ENCODE peak calls at places on chromosomes 11 and 22, in six cellular contexts. R, W, I, U, E and B are unnamed samples.

GRCh38 chr11:45922425-45923082 is at the start of gene LARGE2:
- DNase-seq in R (no peak), W (no peak), I (peak), U (peak), E (peak), B (no peak)

GRCh38 chr22:17477401-17477833 is 85.9 kb upstream of the SLC25A18 start:
- DNase-seq in R (peak), W (no peak), I (no peak), U (peak), E (no peak), B (peak)

GRCh38 chr22:36339171-36340065 is 48.3 kb downstream of the MYH9 start:
- DNase-seq in R (no peak), W (no peak), I (no peak), U (no peak), E (no peak), B (no peak)

GRCh38 chr11:2156416-2157182 is 4.4 kb downstream of the INS start:
- DNase-seq in R (peak), W (peak), I (peak), U (peak), E (peak), B (peak)

GRCh38 chr11:129657866-129658557 is 157.6 kb upstream of the TMEM45B start:
- DNase-seq in R (no peak), W (no peak), I (no peak), U (no peak), E (no peak), B (no peak)

GRCh38 chr11:133712235-133712634 is 133.1 kb downstream of the SPATA19 start:
- DNase-seq in R (no peak), W (no peak), I (no peak), U (no peak), E (no peak), B (no peak)

GRCh38 chr11:122737951-122738693 is 82.6 kb downstream of the UBASH3B start:
- DNase-seq in R (no peak), W (no peak), I (no peak), U (no peak), E (no peak), B (no peak)

GRCh38 chr11:72962084-72962483 is 147.9 kb downstream of the ATG16L2 start:
- DNase-seq in R (no peak), W (no peak), I (no peak), U (no peak), E (no peak), B (no peak)

GRCh38 chr22:42747701-42748513 is 27.2 kb upstream of the A4GALT start:
- DNase-seq in R (no peak), W (peak), I (no peak), U (no peak), E (no peak), B (peak)

GRCh38 chr11:75200051-75200450 is 40.5 kb upstream of the TPBGL start:
- DNase-seq in R (no peak), W (no peak), I (no peak), U (no peak), E (no peak), B (no peak)

GRCh38 chr22:29704528-29705285 is 15.1 kb upstream of the CABP7 start:
- DNase-seq in R (no peak), W (no peak), I (peak), U (no peak), E (no peak), B (no peak)

GRCh38 chr11:128458316-128458715 is 129.0 kb downstream of the ETS1 start:
- DNase-seq in R (no peak), W (no peak), I (no peak), U (no peak), E (peak), B (no peak)

GRCh38 chr11:72534859-72535547 is 100.7 kb upstream of the CLPB start:
- DNase-seq in R (no peak), W (peak), I (no peak), U (no peak), E (no peak), B (no peak)

GRCh38 chr11:18065572-18065971 is 19.5 kb upstream of the TPH1 start:
- DNase-seq in R (no peak), W (no peak), I (no peak), U (no peak), E (no peak), B (no peak)

GRCh38 chr11:57345555-57346151 is 7.5 kb downstream of the P2RX3 start:
- DNase-seq in R (peak), W (peak), I (peak), U (peak), E (peak), B (peak)

GRCh38 chr11:117986981-117987495 is 844 bp downstream of the IL10RA start:
- DNase-seq in R (no peak), W (no peak), I (no peak), U (no peak), E (no peak), B (no peak)

GRCh38 chr22:17912942-17913704 is 111.2 kb downstream of the MICAL3 start:
- DNase-seq in R (peak), W (no peak), I (no peak), U (no peak), E (no peak), B (peak)

DNA sequence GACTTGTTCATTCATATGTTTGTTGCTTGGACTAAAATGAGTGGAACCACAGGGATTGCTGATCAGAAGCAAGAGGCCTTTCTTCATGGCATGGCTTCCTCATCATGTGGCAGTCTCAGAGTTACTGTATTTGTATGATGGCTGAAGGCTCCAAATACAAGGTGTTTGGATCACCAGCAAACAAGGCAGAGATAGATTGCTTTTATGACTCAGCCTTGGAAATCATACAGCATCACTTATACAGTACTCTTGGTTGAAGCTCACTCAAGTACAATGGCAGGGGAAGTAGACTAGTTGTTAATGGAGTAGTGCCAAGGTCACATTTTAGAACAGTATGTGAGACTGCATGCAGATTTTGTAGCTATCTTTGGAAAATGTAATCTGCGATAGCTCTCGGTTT is 16.6 kb downstream of the CAPRIN1 start:
- DNase-seq in R (no peak), W (no peak), I (no peak), U (no peak), E (no peak), B (no peak)
- TF ChIP-seq POLR2A in R (no peak), W (no peak), I (no peak), U (no peak), E (no peak), B (no peak)

GRCh38 chr11:126485986-126486635 is 130.6 kb downstream of the ST3GAL4 start:
- DNase-seq in R (no peak), W (no peak), I (no peak), U (no peak), E (no peak), B (no peak)

GRCh38 chr11:126482586-126483108 is 127.2 kb downstream of the ST3GAL4 start:
- DNase-seq in R (no peak), W (no peak), I (no peak), U (no peak), E (no peak), B (no peak)

GRCh38 chr11:126485021-126485781 is 129.7 kb downstream of the ST3GAL4 start:
- DNase-seq in R (no peak), W (no peak), I (no peak), U (no peak), E (no peak), B (no peak)

GRCh38 chr11:126483796-126484195 is 128.3 kb downstream of the ST3GAL4 start:
- DNase-seq in R (no peak), W (no peak), I (no peak), U (no peak), E (no peak), B (no peak)

DNA sequence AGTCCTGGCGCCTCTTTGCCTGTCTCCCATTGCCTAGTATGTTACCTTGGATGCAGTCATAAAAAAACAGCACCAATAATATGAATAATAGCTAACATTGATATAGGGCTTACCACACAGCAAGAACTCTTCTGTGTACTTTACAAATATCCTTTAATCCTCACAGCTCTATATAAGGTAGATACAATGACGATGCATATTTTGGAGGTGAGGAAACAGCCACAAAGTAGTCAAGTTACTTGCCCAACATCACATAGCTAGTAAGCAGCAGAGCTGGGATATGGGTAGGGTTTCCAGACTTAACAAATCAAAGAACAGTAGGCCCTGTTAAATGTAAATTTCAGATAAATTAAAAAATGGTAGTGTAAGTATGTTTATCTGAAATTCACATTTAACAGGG is 128.8 kb downstream of the ST3GAL4 start:
- DNase-seq in R (no peak), W (no peak), I (no peak), U (no peak), E (no peak), B (no peak)
- TF ChIP-seq POLR2A in R (no peak), W (no peak), I (no peak), U (no peak), E (no peak), B (no peak)

DNA sequence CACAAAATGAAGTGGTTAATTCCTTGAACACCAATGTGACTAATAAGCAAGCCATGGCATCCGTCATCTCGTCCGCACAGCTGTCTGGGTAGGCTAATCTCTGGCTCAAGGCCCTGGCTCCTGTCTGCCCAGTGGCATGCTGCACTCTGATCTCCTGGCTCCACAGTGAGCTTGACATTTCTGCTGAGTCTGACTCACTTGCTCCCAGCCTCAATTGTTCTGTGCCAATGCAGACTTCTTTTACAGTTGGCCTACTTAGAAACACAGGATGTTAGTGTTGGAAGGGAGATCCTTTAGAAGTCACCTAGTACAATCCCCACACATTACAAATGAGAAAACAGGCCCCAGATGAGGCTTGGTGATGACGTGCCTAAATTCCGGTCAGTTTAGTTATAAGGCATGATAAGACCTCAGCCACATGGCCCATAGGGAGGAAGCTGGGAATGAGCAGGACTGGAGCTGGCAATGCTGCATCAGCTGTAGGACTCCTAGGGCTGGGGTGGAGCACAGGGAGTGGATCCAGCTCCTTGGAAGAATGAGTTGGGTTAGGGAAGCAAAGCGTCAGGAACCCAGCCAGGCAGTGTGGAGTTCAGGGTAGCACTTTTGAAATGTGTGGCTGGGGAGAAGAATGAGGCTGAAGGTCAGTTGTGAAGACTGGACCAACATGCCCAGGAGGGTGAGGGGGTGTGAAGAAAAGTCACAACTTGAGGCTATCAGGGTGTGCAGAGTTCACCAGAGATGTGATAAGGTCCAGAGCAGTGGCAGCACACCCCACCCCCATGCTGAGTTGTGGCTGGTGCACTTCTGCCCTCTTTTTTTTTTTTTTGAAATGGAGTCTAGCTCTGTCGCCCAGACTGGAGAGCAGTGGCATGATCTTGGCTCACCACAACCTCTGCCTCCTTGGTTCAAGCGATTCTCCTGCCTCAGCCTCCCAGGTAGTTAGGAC is 70.2 kb upstream of the EED start:
- DNase-seq in R (peak), W (peak), I (peak), U (peak), E (no peak), B (peak)
- TF ChIP-seq POLR2A in R (no peak), W (peak), I (no peak), U (no peak), E (no peak), B (no peak)

GRCh38 chr11:68117896-68118470 is 3.2 kb downstream of the CHKA start:
- DNase-seq in R (no peak), W (no peak), I (no peak), U (no peak), E (no peak), B (no peak)
- TF ChIP-seq POLR2A in R (no peak), W (no peak), I (no peak), U (no peak), E (no peak), B (no peak)